ENCODE peak calls at places on chromosomes 11 and 22, in six cellular contexts. N, M, S, R, C and J are unnamed samples.
A peak's percentile ranks its signal among the peaks of the same experiment; 100 is the strongest.

GRCh38 chr22:50304528-50305392 is 2.7 kb downstream of the PLXNB2 start:
- DNase-seq in N (no peak), M (no peak), S (peak; percentile 75), R (no peak), C (no peak), J (peak; percentile 93)

GRCh38 chr22:29344137-29344536 is 28.6 kb upstream of the RASL10A start:
- DNase-seq in N (peak; percentile 68), M (no peak), S (peak; percentile 56), R (no peak), C (peak; percentile 82), J (peak; percentile 98)

GRCh38 chr11:60625262-60625661 is 74.2 kb upstream of the MS4A8 start:
- DNase-seq in N (no peak), M (no peak), S (no peak), R (no peak), C (peak; percentile 62), J (no peak)

GRCh38 chr11:15968461-15969130 is 387.8 kb downstream of the SOX6 start:
- DNase-seq in N (no peak), M (no peak), S (peak; percentile 45), R (no peak), C (peak; percentile 17), J (no peak)

GRCh38 chr11:122668562-122669090 is 13.1 kb downstream of the UBASH3B start:
- DNase-seq in N (no peak), M (no peak), S (peak; percentile 47), R (no peak), C (peak; percentile 68), J (no peak)

GRCh38 chr22:43186272-43187170 is at the start of gene TTLL12:
- DNase-seq in N (no peak), M (peak; percentile 83), S (peak; percentile 63), R (no peak), C (peak; percentile 62), J (peak; percentile 28)

GRCh38 chr11:6387811-6388599 is 2.3 kb upstream of the SMPD1 start:
- DNase-seq in N (no peak), M (no peak), S (no peak), R (no peak), C (peak; percentile 58), J (no peak)

GRCh38 chr11:7300281-7300680 is 48.6 kb downstream of the SYT9 start:
- DNase-seq in N (no peak), M (no peak), S (no peak), R (no peak), C (no peak), J (no peak)

GRCh38 chr11:12258451-12258850 is 118.9 kb upstream of the PARVA start:
- DNase-seq in N (no peak), M (no peak), S (no peak), R (no peak), C (peak; percentile 28), J (no peak)

GRCh38 chr11:65890324-65891179 is at the start of gene CCDC85B:
- DNase-seq in N (peak; percentile 92), M (peak; percentile 90), S (peak; percentile 98), R (peak; percentile 99), C (peak; percentile 97), J (peak; percentile 97)